ENCODE peak calls at places on chromosomes 11 and 22, in five cellular contexts. D, Q, X, Y and E are unnamed samples.

GRCh38 chr11:63553759-63554158 is 9.4 kb downstream of the PLAAT2 start:
- DNase-seq in Y (no peak), D (no peak), Q (no peak), X (no peak), E (no peak)

GRCh38 chr22:22400964-22401363 is 107.6 kb downstream of the ZNF280B start:
- DNase-seq in Q (no peak), X (no peak), Y (no peak), D (no peak), E (no peak)

GRCh38 chr11:94134651-94135512 is 6.2 kb downstream of the PANX1 start:
- DNase-seq in Q (peak; percentile 59), X (peak; percentile 90), Y (peak; percentile 89), D (peak; percentile 82), E (peak; percentile 91)

GRCh38 chr11:45079075-45079444 is 67.4 kb upstream of the PRDM11 start:
- DNase-seq in Q (no peak), D (no peak), Y (no peak), X (no peak), E (no peak)

GRCh38 chr22:26535499-26535898 is 23.2 kb upstream of the TFIP11 start:
- DNase-seq in X (no peak), D (no peak), Q (no peak), Y (no peak), E (no peak)

GRCh38 chr11:70074701-70075100 is 3.4 kb upstream of the ANO1 start:
- DNase-seq in Q (no peak), Y (no peak), D (no peak), X (no peak), E (no peak)

GRCh38 chr11:198236-198806 is 5.4 kb downstream of the SCGB1C1 start:
- DNase-seq in Q (no peak), D (no peak), Y (no peak), X (no peak), E (no peak)

GRCh38 chr11:115506909-115507649 is 2.9 kb upstream of the CADM1 start:
- DNase-seq in X (no peak), D (peak; percentile 11), Y (no peak), Q (no peak), E (no peak)

GRCh38 chr22:37043214-37043827 is 8.2 kb upstream of the KCTD17 start:
- DNase-seq in Y (no peak), Q (no peak), D (no peak), X (no peak), E (no peak)

GRCh38 chr11:44551456-44552139 is 13.9 kb upstream of the CD82 start:
- DNase-seq in Y (no peak), D (no peak), X (no peak), Q (no peak), E (no peak)

GRCh38 chr22:20080776-20081654 is 974 bp downstream of the DGCR8 start:
- DNase-seq in Q (peak; percentile 49), D (peak; percentile 57), X (peak; percentile 64), Y (peak; percentile 52), E (peak; percentile 64)

DNA sequence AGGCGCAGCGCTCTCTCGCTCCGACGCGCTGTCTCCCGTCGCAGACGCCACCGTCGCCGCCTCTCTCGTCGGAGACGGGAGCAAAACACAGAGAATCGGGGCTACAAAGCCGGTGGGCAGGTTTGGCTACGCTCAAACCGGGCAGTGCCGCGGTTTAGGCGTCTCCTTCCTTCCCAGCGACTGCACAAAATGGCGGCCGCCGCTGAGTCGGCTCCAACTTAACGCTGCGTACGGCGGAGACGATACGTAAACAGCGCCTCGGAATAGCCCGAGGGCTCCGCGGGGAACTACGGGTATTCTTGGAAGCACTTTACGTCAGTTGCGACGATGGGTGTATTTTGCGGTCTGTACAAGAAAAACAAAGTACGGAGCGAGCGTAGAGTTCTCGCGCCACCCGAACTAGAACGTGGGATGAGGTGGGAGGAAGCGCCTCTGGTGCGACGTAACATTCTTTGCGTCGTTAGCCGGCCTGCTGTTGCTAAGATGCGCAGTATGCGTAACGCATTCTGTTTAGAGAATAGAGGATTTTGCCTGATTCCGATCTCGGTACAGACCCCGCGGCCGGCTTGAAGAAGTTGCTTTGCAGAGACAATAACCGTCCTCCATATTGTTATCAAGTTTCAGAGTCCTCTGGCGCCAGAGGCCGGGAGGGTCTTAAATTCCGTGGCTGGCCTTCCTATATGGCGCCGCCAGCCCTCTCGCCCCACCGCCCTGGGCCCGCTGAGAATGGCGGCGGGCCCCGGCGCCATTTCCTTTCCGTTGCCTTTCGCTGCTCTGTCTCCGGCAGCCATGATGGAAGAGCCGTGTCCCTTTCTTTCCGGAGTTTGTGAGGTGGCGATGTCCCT is at the start of gene DDX17:
- DNase-seq in D (peak; percentile 97), X (peak; percentile 92), Q (peak; percentile 96), Y (peak; percentile 94), E (peak; percentile 92)
- TF ChIP-seq CTCF in D (no peak), X (no peak), Q (peak; percentile 3), Y (no peak), E (no peak)

GRCh38 chr11:68551777-68552176 is 91.2 kb downstream of the PPP6R3 start:
- DNase-seq in X (no peak), Q (no peak), Y (no peak), D (no peak), E (no peak)
- H3K36me3 ChIP-seq in X (peaks cover 7% of the 10 kb centered on the region), Q (no peaks in the 10 kb centered on the region), Y (no peaks in the 10 kb centered on the region), D (peaks cover 6% of the 10 kb centered on the region), E (peaks cover 2% of the 10 kb centered on the region)

DNA sequence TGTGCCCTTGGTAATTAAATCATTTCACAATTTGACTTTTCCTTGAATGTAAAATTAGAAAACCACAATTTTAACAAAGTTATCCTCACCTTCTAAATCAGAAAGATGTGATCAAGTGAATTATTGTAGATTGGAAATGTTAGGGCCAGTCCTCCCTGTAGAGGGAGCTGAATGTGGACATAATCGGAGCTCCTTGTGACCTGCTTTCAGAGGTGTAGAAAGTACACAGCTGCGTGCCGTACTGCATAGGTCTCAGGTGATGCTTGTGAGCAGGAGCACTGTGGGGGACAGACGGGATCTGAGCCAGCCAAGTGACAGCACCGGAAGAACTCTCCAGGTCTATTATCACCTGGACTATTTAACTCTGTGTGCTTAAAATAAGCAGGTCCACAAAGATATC is 338.0 kb downstream of the AASDHPPT start:
- DNase-seq in X (no peak), Y (no peak), D (no peak), Q (peak; percentile 10), E (no peak)
- TF ChIP-seq CTCF in X (no peak), Y (no peak), D (no peak), Q (peak; percentile 7), E (peak; percentile 26)

DNA sequence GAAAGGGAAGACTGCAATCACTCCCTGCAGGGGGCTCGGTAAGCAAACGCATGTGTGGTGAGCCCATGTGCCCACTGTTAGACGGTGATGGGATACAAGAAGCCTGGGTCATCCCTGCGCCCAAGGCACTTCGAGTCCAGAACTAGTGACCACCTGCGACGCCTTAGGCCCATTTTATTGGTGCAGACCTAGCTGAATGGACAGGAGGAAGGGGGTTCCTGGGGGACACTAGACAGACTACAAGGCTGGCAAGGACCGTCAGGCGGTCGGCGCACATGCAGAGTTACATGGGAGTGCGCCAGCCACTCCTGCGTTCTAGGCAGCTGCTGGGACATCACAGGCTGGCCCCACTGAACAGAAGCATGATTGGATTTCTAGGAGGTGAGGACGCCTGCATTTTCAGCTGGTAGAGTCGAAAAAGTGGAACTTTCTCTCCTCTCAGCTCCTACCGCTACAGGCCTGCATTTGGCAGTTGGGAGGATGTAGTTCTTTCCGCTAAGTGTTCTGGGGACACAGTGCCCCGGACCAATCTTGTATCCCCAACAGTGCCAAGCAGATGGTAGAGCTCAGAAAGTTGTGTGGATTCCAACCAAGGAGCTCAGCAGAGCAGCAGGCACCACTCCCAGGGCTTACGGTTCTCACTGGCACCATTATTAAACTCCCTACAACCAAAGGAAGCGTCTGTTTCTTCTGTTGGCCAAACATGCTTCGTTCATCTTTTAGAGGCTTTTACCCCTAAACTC is 35.7 kb downstream of the BID start:
- DNase-seq in X (no peak), D (no peak), Q (no peak), Y (no peak), E (no peak)
- H3K36me3 ChIP-seq in X (peaks cover 3% of the 10 kb centered on the region), D (no peaks in the 10 kb centered on the region), Q (no peaks in the 10 kb centered on the region), Y (no peaks in the 10 kb centered on the region), E (peaks cover 5% of the 10 kb centered on the region)

DNA sequence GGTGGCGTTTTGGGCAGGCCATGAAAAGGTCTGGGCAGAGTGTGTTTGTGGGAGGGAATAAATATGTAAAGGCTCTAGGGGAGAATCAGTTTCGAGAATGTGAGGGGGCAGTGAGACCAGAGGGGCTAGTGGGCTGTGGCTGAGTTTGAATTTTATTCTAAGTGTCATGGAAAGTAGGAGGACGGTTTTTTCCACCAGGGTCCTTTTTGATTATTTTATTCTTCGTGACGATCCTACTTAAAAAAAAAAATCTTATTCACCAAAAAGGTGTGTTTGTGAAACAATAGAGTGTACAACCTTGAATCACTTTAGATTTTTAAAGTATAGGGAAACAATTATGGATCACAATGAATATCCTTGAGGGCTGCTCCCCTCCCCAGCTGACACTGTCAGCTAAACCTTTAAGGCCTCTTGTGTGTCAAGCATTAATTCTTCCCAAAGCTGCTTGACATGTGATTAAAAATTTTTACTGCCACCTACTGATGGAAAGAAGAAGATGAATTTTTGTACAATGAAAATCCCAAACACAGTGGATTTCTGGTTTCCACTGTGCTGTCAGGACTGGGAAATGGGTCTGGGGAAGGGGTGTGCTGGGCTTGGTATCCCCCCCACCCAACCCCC is 107.5 kb upstream of the OR4B1 start:
- DNase-seq in Y (no peak), X (peak; percentile 35), D (peak; percentile 70), Q (no peak), E (peak; percentile 55)
- TF ChIP-seq CTCF in Y (no peak), X (peak; percentile 12), D (peak; percentile 7), Q (peak; percentile 23), E (peak; percentile 35)

DNA sequence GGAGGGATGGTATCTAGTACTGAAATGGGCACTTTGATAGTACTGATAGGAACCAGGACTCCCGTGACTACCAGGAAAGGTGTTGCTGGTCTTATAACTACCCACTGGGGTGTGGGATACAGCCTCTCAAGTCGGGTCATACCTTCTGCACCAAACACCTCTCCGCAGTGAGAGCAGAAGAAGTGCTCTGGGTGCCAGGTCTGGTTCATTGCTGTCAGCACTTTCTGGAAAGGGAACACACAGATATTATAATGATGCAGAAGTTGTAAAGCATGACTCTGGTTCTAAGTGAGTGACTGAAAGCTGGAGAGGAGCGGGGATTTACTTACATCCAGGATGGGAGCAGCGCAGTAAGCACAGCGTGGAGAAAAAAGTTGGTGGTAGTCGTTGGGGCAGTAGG is 26.0 kb downstream of the LPXN start:
- DNase-seq in Y (peak; percentile 54), D (no peak), Q (no peak), X (no peak), E (no peak)
- H3K36me3 ChIP-seq in Y (no peaks in the 10 kb centered on the region), D (peaks cover 4% of the 10 kb centered on the region), Q (no peaks in the 10 kb centered on the region), X (peaks cover 24% of the 10 kb centered on the region), E (peaks cover 2% of the 10 kb centered on the region)

GRCh38 chr11:12884751-12885318 is 124.3 kb upstream of the RASSF10 start:
- DNase-seq in D (peak; percentile 30), Q (no peak), X (no peak), Y (no peak), E (no peak)
- TF ChIP-seq CTCF in D (no peak), Q (no peak), X (no peak), Y (no peak), E (no peak)

GRCh38 chr11:112523917-112524316 is 263.3 kb upstream of the PLET1 start:
- DNase-seq in X (no peak), D (no peak), Y (no peak), Q (no peak), E (no peak)
- H3K36me3 ChIP-seq in X (no peaks in the 10 kb centered on the region), D (no peaks in the 10 kb centered on the region), Y (no peaks in the 10 kb centered on the region), Q (no peaks in the 10 kb centered on the region), E (no peaks in the 10 kb centered on the region)

DNA sequence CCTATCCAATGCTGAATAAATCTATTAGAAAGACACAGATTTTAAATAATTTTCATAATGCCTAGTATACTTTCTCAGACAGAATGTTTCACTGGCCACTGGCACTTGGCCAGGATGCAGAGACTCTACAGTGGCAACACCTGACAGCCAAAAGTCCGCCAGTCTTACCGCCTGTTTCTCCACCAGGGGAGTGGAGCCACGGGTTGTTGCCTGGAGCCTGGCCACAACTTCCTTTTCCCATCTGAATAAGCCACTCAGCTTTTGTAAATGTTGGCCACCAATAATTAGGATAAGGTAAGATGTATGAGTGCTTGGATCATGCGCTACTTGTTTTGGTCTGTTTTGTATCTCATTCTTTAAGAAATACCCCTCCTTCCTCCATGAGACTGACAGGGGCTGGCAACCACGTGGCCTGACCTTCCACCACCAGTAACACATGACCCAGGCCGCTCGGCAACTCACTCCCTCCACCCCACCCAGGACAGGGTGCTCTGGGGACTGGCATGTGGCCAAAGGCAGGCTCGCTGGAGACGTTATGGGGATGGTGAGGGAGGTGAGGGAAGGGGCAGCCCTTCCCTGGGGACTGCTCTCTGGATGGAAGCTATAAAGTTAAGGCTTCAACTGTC is 93.0 kb upstream of the BID start:
- DNase-seq in Q (peak; percentile 35), X (no peak), D (no peak), Y (peak; percentile 84), E (no peak)
- TF ChIP-seq CTCF in Q (no peak), X (no peak), D (no peak), Y (no peak), E (no peak)